ENCODE peak calls at places on chromosomes 16 and 17, in eight cellular contexts. One of them, this sample, is unnamed.

GRCh38 chr17:39677581-39678339 is 9.5 kb downstream of the PNMT start:
- DNase-seq in brain microvascular endothelial cell: no peak
- DNase-seq in AG09309: no peak
- DNase-seq in tibial artery: peak; percentile 80
- DNase-seq in body of pancreas: no peak
- DNase-seq in cardiac muscle cell: peak; percentile 95
- DNase-seq in D721Med: no peak
- DNase-seq in A549: no peak
- DNase-seq in this sample: no peak

GRCh38 chr16:68406458-68407041 is 41.8 kb downstream of the SMPD3 start:
- DNase-seq in brain microvascular endothelial cell: peak; percentile 19
- DNase-seq in AG09309: peak; percentile 40
- DNase-seq in tibial artery: no peak
- DNase-seq in body of pancreas: no peak
- DNase-seq in cardiac muscle cell: no peak
- DNase-seq in D721Med: no peak
- DNase-seq in A549: no peak
- DNase-seq in this sample: no peak

GRCh38 chr16:68475071-68475470 is 26.8 kb upstream of the SMPD3 start:
- DNase-seq in brain microvascular endothelial cell: no peak
- DNase-seq in AG09309: no peak
- DNase-seq in tibial artery: no peak
- DNase-seq in body of pancreas: no peak
- DNase-seq in cardiac muscle cell: no peak
- DNase-seq in D721Med: no peak
- DNase-seq in A549: no peak
- DNase-seq in this sample: no peak

GRCh38 chr17:15027853-15028252 is 237.3 kb downstream of the PMP22 start:
- DNase-seq in brain microvascular endothelial cell: no peak
- DNase-seq in AG09309: no peak
- DNase-seq in tibial artery: no peak
- DNase-seq in body of pancreas: no peak
- DNase-seq in cardiac muscle cell: no peak
- DNase-seq in D721Med: no peak
- DNase-seq in A549: no peak
- DNase-seq in this sample: no peak

GRCh38 chr16:14378684-14379467 is 251.2 kb downstream of the PARN start:
- DNase-seq in brain microvascular endothelial cell: no peak
- DNase-seq in AG09309: no peak
- DNase-seq in tibial artery: no peak
- DNase-seq in body of pancreas: no peak
- DNase-seq in cardiac muscle cell: no peak
- DNase-seq in D721Med: no peak
- DNase-seq in A549: no peak
- DNase-seq in this sample: no peak

GRCh38 chr16:79972053-79972704 is 371.6 kb upstream of the MAF start:
- DNase-seq in brain microvascular endothelial cell: no peak
- DNase-seq in AG09309: no peak
- DNase-seq in tibial artery: no peak
- DNase-seq in body of pancreas: no peak
- DNase-seq in cardiac muscle cell: no peak
- DNase-seq in D721Med: no peak
- DNase-seq in A549: no peak
- DNase-seq in this sample: no peak

GRCh38 chr16:69615528-69615927 is 49.8 kb downstream of the NFAT5 start:
- DNase-seq in brain microvascular endothelial cell: no peak
- DNase-seq in AG09309: no peak
- DNase-seq in tibial artery: no peak
- DNase-seq in body of pancreas: no peak
- DNase-seq in cardiac muscle cell: no peak
- DNase-seq in D721Med: no peak
- DNase-seq in A549: no peak
- DNase-seq in this sample: no peak

GRCh38 chr17:14373587-14374259 is 72.8 kb downstream of the HS3ST3B1 start:
- DNase-seq in brain microvascular endothelial cell: peak; percentile 25
- DNase-seq in AG09309: peak; percentile 16
- DNase-seq in tibial artery: no peak
- DNase-seq in body of pancreas: no peak
- DNase-seq in cardiac muscle cell: no peak
- DNase-seq in D721Med: no peak
- DNase-seq in A549: no peak
- DNase-seq in this sample: peak; percentile 20

GRCh38 chr16:58393138-58393504 is 850 bp downstream of the GINS3 start:
- DNase-seq in brain microvascular endothelial cell: no peak
- DNase-seq in AG09309: no peak
- DNase-seq in tibial artery: no peak
- DNase-seq in body of pancreas: no peak
- DNase-seq in cardiac muscle cell: no peak
- DNase-seq in D721Med: peak; percentile 26
- DNase-seq in A549: peak; percentile 21
- DNase-seq in this sample: no peak

GRCh38 chr16:89443727-89444084 is 46.7 kb downstream of the ANKRD11 start:
- DNase-seq in brain microvascular endothelial cell: no peak
- DNase-seq in AG09309: no peak
- DNase-seq in tibial artery: no peak
- DNase-seq in body of pancreas: peak; percentile 78
- DNase-seq in cardiac muscle cell: no peak
- DNase-seq in D721Med: no peak
- DNase-seq in A549: no peak
- DNase-seq in this sample: no peak

GRCh38 chr16:89442588-89442987 is 47.8 kb downstream of the ANKRD11 start:
- DNase-seq in brain microvascular endothelial cell: no peak
- DNase-seq in AG09309: no peak
- DNase-seq in tibial artery: no peak
- DNase-seq in body of pancreas: no peak
- DNase-seq in cardiac muscle cell: peak; percentile 53
- DNase-seq in D721Med: no peak
- DNase-seq in A549: no peak
- DNase-seq in this sample: no peak

GRCh38 chr16:89444151-89444723 is 46.1 kb downstream of the ANKRD11 start:
- DNase-seq in brain microvascular endothelial cell: no peak
- DNase-seq in AG09309: no peak
- DNase-seq in tibial artery: no peak
- DNase-seq in body of pancreas: no peak
- DNase-seq in cardiac muscle cell: no peak
- DNase-seq in D721Med: no peak
- DNase-seq in A549: no peak
- DNase-seq in this sample: no peak

GRCh38 chr16:89445166-89445565 is 45.2 kb downstream of the ANKRD11 start:
- DNase-seq in brain microvascular endothelial cell: no peak
- DNase-seq in AG09309: no peak
- DNase-seq in tibial artery: no peak
- DNase-seq in body of pancreas: no peak
- DNase-seq in cardiac muscle cell: no peak
- DNase-seq in D721Med: no peak
- DNase-seq in A549: no peak
- DNase-seq in this sample: no peak

DNA sequence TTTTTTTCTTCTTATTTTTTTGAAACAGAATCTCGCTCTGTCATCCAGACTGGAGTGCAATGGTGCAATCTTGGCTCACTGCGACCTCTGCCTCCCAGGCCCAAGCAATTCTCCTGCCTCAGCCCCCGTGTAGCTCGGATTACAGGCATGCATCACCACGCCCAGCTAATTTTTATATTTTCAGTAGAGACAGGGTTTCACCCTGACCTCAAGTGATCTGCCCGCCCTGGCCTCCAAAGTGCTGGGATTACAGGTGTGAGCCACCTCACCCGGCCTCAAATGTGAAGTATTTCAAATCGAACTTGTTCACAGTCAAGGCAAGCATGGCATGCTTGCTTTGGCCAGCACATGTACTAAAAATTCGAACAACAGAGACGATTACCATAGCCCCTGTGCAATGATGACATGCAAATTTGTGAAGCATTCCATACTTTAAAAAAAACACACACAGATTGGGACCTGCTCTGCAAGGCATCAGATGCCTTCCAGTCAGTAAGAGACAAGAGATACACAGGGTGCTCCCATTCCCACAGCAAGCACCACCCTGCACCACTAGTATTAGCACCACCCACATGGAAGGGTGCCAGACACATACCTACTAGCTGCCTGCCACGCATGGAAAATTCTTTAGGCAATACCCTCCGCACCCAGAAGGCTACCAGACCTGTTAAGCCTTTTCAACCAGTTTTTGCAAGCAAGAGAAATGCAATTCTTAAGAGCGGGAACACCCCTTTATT is 47.2 kb downstream of the ANKRD11 start:
- DNase-seq in brain microvascular endothelial cell: peak; percentile 53
- DNase-seq in AG09309: no peak
- DNase-seq in tibial artery: no peak
- DNase-seq in body of pancreas: peak; percentile 76
- DNase-seq in cardiac muscle cell: peak; percentile 75
- DNase-seq in D721Med: no peak
- DNase-seq in A549: peak; percentile 85
- DNase-seq in this sample: no peak
- TF ChIP-seq CTCF in brain microvascular endothelial cell: peak; percentile 17
- TF ChIP-seq CTCF in AG09309: no peak
- TF ChIP-seq CTCF in tibial artery: no peak
- TF ChIP-seq CTCF in body of pancreas: no peak
- TF ChIP-seq CTCF in cardiac muscle cell: peak; percentile 17
- TF ChIP-seq CTCF in D721Med: no peak
- TF ChIP-seq CTCF in A549: no peak
- TF ChIP-seq CTCF in this sample: no peak

GRCh38 chr17:28741358-28742349 is 2.2 kb upstream of the TRAF4 start:
- DNase-seq in brain microvascular endothelial cell: no peak
- DNase-seq in AG09309: no peak
- DNase-seq in tibial artery: no peak
- DNase-seq in body of pancreas: no peak
- DNase-seq in cardiac muscle cell: no peak
- DNase-seq in D721Med: no peak
- DNase-seq in A549: no peak
- DNase-seq in this sample: no peak

GRCh38 chr17:28744802-28745051 is 916 bp downstream of the TRAF4 start:
- DNase-seq in brain microvascular endothelial cell: no peak
- DNase-seq in AG09309: no peak
- DNase-seq in tibial artery: no peak
- DNase-seq in body of pancreas: no peak
- DNase-seq in cardiac muscle cell: no peak
- DNase-seq in D721Med: no peak
- DNase-seq in A549: no peak
- DNase-seq in this sample: no peak

GRCh38 chr17:28745052-28745776 is 1.4 kb downstream of the TRAF4 start:
- DNase-seq in brain microvascular endothelial cell: no peak
- DNase-seq in AG09309: no peak
- DNase-seq in tibial artery: no peak
- DNase-seq in body of pancreas: peak; percentile 76
- DNase-seq in cardiac muscle cell: peak; percentile 66
- DNase-seq in D721Med: no peak
- DNase-seq in A549: no peak
- DNase-seq in this sample: no peak

GRCh38 chr17:28744104-28744801 is 442 bp downstream of the TRAF4 start:
- DNase-seq in brain microvascular endothelial cell: no peak
- DNase-seq in AG09309: no peak
- DNase-seq in tibial artery: no peak
- DNase-seq in body of pancreas: peak; percentile 69
- DNase-seq in cardiac muscle cell: peak; percentile 69
- DNase-seq in D721Med: peak; percentile 54
- DNase-seq in A549: peak; percentile 58
- DNase-seq in this sample: no peak

GRCh38 chr17:28743243-28744103 is at the start of gene TRAF4:
- DNase-seq in brain microvascular endothelial cell: peak; percentile 85
- DNase-seq in AG09309: peak; percentile 78
- DNase-seq in tibial artery: peak; percentile 77
- DNase-seq in body of pancreas: peak; percentile 86
- DNase-seq in cardiac muscle cell: peak; percentile 90
- DNase-seq in D721Med: peak; percentile 73
- DNase-seq in A549: peak; percentile 96
- DNase-seq in this sample: peak; percentile 81
- TF ChIP-seq CTCF in brain microvascular endothelial cell: peak; percentile 11
- TF ChIP-seq CTCF in AG09309: no peak
- TF ChIP-seq CTCF in tibial artery: peak; percentile 41
- TF ChIP-seq CTCF in body of pancreas: no peak
- TF ChIP-seq CTCF in cardiac muscle cell: no peak
- TF ChIP-seq CTCF in D721Med: peak; percentile 12
- TF ChIP-seq CTCF in A549: peak; percentile 41
- TF ChIP-seq CTCF in this sample: no peak

DNA sequence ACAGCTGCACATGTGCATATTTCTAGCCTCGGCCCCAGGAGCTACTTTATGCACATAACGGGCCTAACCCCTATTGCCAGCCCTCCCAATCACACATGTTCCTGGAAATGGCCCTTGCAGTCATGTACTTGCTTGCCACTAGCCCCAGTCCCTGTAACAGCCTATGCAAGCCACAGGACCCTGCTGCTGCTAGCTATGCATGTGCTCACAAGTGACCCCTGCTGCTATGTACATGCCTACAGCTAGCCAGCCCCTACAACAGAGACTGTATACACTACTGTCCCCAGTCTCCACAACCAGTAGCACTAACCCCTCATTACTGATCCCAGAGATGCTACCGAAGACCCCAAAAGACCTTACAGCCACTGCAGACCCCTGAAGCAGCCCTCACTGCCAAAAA is 1437.2 kb downstream of the CDH11 start:
- DNase-seq in brain microvascular endothelial cell: no peak
- DNase-seq in AG09309: no peak
- DNase-seq in tibial artery: no peak
- DNase-seq in body of pancreas: no peak
- DNase-seq in cardiac muscle cell: peak; percentile 13
- DNase-seq in D721Med: no peak
- DNase-seq in A549: no peak
- DNase-seq in this sample: no peak
- TF ChIP-seq CTCF in brain microvascular endothelial cell: no peak
- TF ChIP-seq CTCF in AG09309: no peak
- TF ChIP-seq CTCF in tibial artery: no peak
- TF ChIP-seq CTCF in body of pancreas: no peak
- TF ChIP-seq CTCF in cardiac muscle cell: no peak
- TF ChIP-seq CTCF in D721Med: no peak
- TF ChIP-seq CTCF in A549: no peak
- TF ChIP-seq CTCF in this sample: no peak

GRCh38 chr17:19331134-19331533 is 31.4 kb downstream of the B9D1 start:
- DNase-seq in brain microvascular endothelial cell: peak; percentile 84
- DNase-seq in AG09309: peak; percentile 69
- DNase-seq in tibial artery: no peak
- DNase-seq in body of pancreas: no peak
- DNase-seq in cardiac muscle cell: no peak
- DNase-seq in D721Med: no peak
- DNase-seq in A549: no peak
- DNase-seq in this sample: no peak
- TF ChIP-seq CTCF in brain microvascular endothelial cell: peak; percentile 30
- TF ChIP-seq CTCF in AG09309: peak; percentile 0
- TF ChIP-seq CTCF in tibial artery: no peak
- TF ChIP-seq CTCF in body of pancreas: no peak
- TF ChIP-seq CTCF in cardiac muscle cell: no peak
- TF ChIP-seq CTCF in D721Med: no peak
- TF ChIP-seq CTCF in A549: no peak
- TF ChIP-seq CTCF in this sample: no peak